ENCODE peak calls at places on chromosome 10, in six cellular contexts. L is upper lobe of left lung, N is esophagus muscularis mucosa, V is K562, K is sigmoid colon, F is Panc1. Z is an unnamed sample.

GRCh38 chr10:21080246-21080645 is 183.1 kb upstream of the NEBL start:
- DNase-seq in L (no peak), N (no peak), V (no peak), K (no peak), F (no peak), Z (no peak)

GRCh38 chr10:97123713-97124112 is 62.0 kb downstream of the SLIT1 start:
- DNase-seq in L (no peak), N (no peak), V (no peak), K (peak; percentile 32), F (no peak), Z (peak; percentile 15)

GRCh38 chr10:70921285-70921684 is 32.9 kb upstream of the PCBD1 start:
- DNase-seq in L (peak; percentile 57), N (no peak), V (no peak), K (no peak), F (no peak), Z (no peak)

GRCh38 chr10:13775786-13776780 is 189.3 kb downstream of the PRPF18 start:
- DNase-seq in L (no peak), N (no peak), V (no peak), K (no peak), F (no peak), Z (no peak)

GRCh38 chr10:24793648-24794379 is 70.1 kb upstream of the ARHGAP21 start:
- DNase-seq in L (no peak), N (no peak), V (no peak), K (no peak), F (no peak), Z (no peak)

GRCh38 chr10:15084502-15084922 is 4.1 kb downstream of the ACBD7 start:
- DNase-seq in L (peak; percentile 49), N (no peak), V (peak; percentile 59), K (no peak), F (no peak), Z (no peak)

GRCh38 chr10:123582084-123582989 is 83.8 kb upstream of the GPR26 start:
- DNase-seq in L (peak; percentile 69), N (peak; percentile 96), V (peak; percentile 58), K (peak; percentile 89), F (peak; percentile 48), Z (peak; percentile 88)

GRCh38 chr10:74113546-74113945 is 37.1 kb downstream of the AP3M1 start:
- DNase-seq in L (no peak), N (no peak), V (no peak), K (no peak), F (no peak), Z (no peak)

GRCh38 chr10:80202934-80203834 is 2.2 kb downstream of the ANXA11 start:
- DNase-seq in L (peak; percentile 84), N (no peak), V (peak; percentile 94), K (peak; percentile 91), F (no peak), Z (peak; percentile 88)

GRCh38 chr10:119469846-119470245 is 72.7 kb downstream of the RGS10 start:
- DNase-seq in L (no peak), N (no peak), V (no peak), K (no peak), F (no peak), Z (peak; percentile 47)

GRCh38 chr10:112801748-112802147 is 148.3 kb upstream of the TCF7L2 start:
- DNase-seq in L (no peak), N (no peak), V (no peak), K (no peak), F (no peak), Z (no peak)

GRCh38 chr10:122121059-122121458 is 132.1 kb downstream of the TACC2 start:
- DNase-seq in L (peak; percentile 90), N (no peak), V (no peak), K (no peak), F (no peak), Z (no peak)

GRCh38 chr10:2020841-2021240 is 283.5 kb upstream of the ADARB2 start:
- DNase-seq in L (no peak), N (no peak), V (no peak), K (no peak), F (no peak), Z (no peak)

GRCh38 chr10:70592746-70593512 is 9.6 kb downstream of the PRF1 start:
- DNase-seq in L (peak; percentile 18), N (no peak), V (no peak), K (no peak), F (no peak), Z (no peak)

GRCh38 chr10:63348210-63348850 is 117.4 kb downstream of the JMJD1C start:
- DNase-seq in L (no peak), N (no peak), V (no peak), K (no peak), F (no peak), Z (no peak)

GRCh38 chr10:11468126-11468742 is 143.2 kb downstream of the USP6NL start:
- DNase-seq in L (no peak), N (no peak), V (no peak), K (no peak), F (no peak), Z (no peak)

GRCh38 chr10:65910209-65910608 is 1015.6 kb upstream of the LRRTM3 start:
- DNase-seq in L (no peak), N (no peak), V (no peak), K (no peak), F (no peak), Z (no peak)

GRCh38 chr10:83218205-83218604 is 921.1 kb upstream of the GHITM start:
- DNase-seq in L (no peak), N (no peak), V (no peak), K (no peak), F (no peak), Z (no peak)

GRCh38 chr10:49610015-49610734 is at the start of gene SLC18A3:
- DNase-seq in L (no peak), N (no peak), V (no peak), K (peak; percentile 40), F (no peak), Z (peak; percentile 58)

GRCh38 chr10:127904931-127905622 is 1.8 kb upstream of the PTPRE start:
- DNase-seq in L (no peak), N (peak; percentile 68), V (no peak), K (peak; percentile 58), F (no peak), Z (no peak)

GRCh38 chr10:17006631-17007161 is 122.9 kb downstream of the CUBN start:
- DNase-seq in L (peak; percentile 82), N (peak; percentile 80), V (no peak), K (no peak), F (no peak), Z (no peak)

GRCh38 chr10:114044251-114045070 is 795 bp downstream of the ADRB1 start:
- DNase-seq in L (peak; percentile 29), N (no peak), V (no peak), K (no peak), F (no peak), Z (peak; percentile 80)

GRCh38 chr10:52353960-52354394 is 39.9 kb downstream of the DKK1 start:
- DNase-seq in L (no peak), N (no peak), V (no peak), K (no peak), F (no peak), Z (no peak)

GRCh38 chr10:119608316-119609155 is 11.8 kb upstream of the TIAL1 start:
- DNase-seq in L (peak; percentile 56), N (no peak), V (peak; percentile 47), K (peak; percentile 79), F (no peak), Z (peak; percentile 75)

GRCh38 chr10:101848894-101849351 is 5.3 kb upstream of the KCNIP2 start:
- DNase-seq in L (peak; percentile 44), N (no peak), V (no peak), K (no peak), F (no peak), Z (no peak)

GRCh38 chr10:12431453-12432101 is 82.2 kb downstream of the CAMK1D start:
- DNase-seq in L (no peak), N (no peak), V (no peak), K (peak; percentile 67), F (no peak), Z (peak; percentile 16)

GRCh38 chr10:688287-688620 is 1.2 kb downstream of the DIP2C start:
- DNase-seq in L (no peak), N (no peak), V (no peak), K (no peak), F (no peak), Z (no peak)

GRCh38 chr10:72616716-72617115 is 9.2 kb downstream of the MICU1 start:
- DNase-seq in L (no peak), N (no peak), V (no peak), K (no peak), F (no peak), Z (no peak)

GRCh38 chr10:114911052-114911697 is 26.8 kb upstream of the TRUB1 start:
- DNase-seq in L (no peak), N (no peak), V (no peak), K (no peak), F (no peak), Z (no peak)

DNA sequence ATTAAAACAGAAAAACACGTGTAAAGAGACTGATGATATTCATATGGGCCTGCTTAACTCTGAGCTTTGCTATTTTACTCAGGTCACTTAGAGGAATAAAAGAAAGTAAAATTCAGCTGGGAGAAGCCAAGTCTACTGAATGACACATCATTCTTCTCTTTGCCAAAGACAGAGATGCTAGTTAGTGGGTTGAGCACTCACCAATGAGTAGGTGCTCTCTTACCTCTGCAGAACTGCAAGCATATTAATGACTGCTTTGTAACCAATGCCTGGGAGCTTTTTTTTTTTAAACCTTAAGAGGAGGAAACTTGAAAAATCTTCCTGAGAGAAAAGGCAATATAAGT is 44.8 kb upstream of the BAMBI start:
- DNase-seq in L (no peak), N (no peak), V (no peak), K (no peak), F (no peak), Z (no peak)
- TF ChIP-seq POLR2AphosphoS5 in L (no peak), N (no peak), V (no peak), K (no peak), F (no peak), Z (no peak)

GRCh38 chr10:99853655-99854054 is 71.2 kb downstream of the ABCC2 start:
- DNase-seq in L (no peak), N (no peak), V (no peak), K (no peak), F (no peak), Z (no peak)
- H3K4me3 ChIP-seq in L (no peak overlapping the region), N (no peak overlapping the region), V (no peak overlapping the region), K (no peak overlapping the region), F (no peak overlapping the region), Z (no peak overlapping the region)

GRCh38 chr10:26779176-26779860 is 81.4 kb downstream of the ABI1 start:
- DNase-seq in L (no peak), N (no peak), V (peak; percentile 18), K (no peak), F (no peak), Z (no peak)

GRCh38 chr10:26780793-26781601 is 79.8 kb downstream of the ABI1 start:
- DNase-seq in L (no peak), N (no peak), V (no peak), K (no peak), F (peak; percentile 47), Z (no peak)

GRCh38 chr10:26777686-26778085 is 80.2 kb downstream of the PDSS1 start:
- DNase-seq in L (no peak), N (no peak), V (no peak), K (no peak), F (no peak), Z (no peak)

GRCh38 chr10:26781797-26782196 is 79.0 kb downstream of the ABI1 start:
- DNase-seq in L (no peak), N (no peak), V (no peak), K (no peak), F (no peak), Z (no peak)

GRCh38 chr10:26780106-26780792 is 80.5 kb downstream of the ABI1 start:
- DNase-seq in L (no peak), N (no peak), V (no peak), K (no peak), F (no peak), Z (no peak)
- H3K4me1 ChIP-seq in L (peaks cover 24% of the 10 kb centered on the region), N (peaks cover 38% of the 10 kb centered on the region), V (no peaks in the 10 kb centered on the region), K (peaks cover 36% of the 10 kb centered on the region), F (peaks cover 11% of the 10 kb centered on the region), Z (peaks cover 44% of the 10 kb centered on the region)

GRCh38 chr10:33183658-33184057 is 150.8 kb downstream of the NRP1 start:
- DNase-seq in L (no peak), N (no peak), V (no peak), K (no peak), F (no peak), Z (no peak)
- TF ChIP-seq POLR2AphosphoS5 in L (no peak), N (no peak), V (no peak), K (no peak), F (no peak), Z (no peak)